ENCODE peak calls at places on chromosomes 4 and X, in six cellular contexts. G is CD4-positive, alpha-beta memory T cell; F is mesendoderm; K is GM23248; Y is SJSA1; D is CD8-positive, alpha-beta T cell. O is an unnamed sample.

GRCh38 chrX:38754102-38754790 is 47.0 kb upstream of the MID1IP1 start:
- DNase-seq in D (peak), K (peak), G (no peak), Y (peak), F (peak), O (peak)

GRCh38 chr4:109996531-109996930 is 83.8 kb downstream of the EGF start:
- DNase-seq in K (no peak), D (no peak), G (no peak), F (no peak), Y (no peak), O (no peak)

GRCh38 chrX:2549874-2550273 is 49.1 kb upstream of the DHRSX start:
- DNase-seq in Y (no peak), D (no peak), G (no peak), F (peak), K (no peak), O (no peak)

GRCh38 chr4:80897537-80898303 is 132.8 kb upstream of the BMP3 start:
- DNase-seq in D (no peak), K (no peak), Y (no peak), F (no peak), G (no peak), O (peak)

GRCh38 chrX:21756785-21757529 is 959 bp downstream of the SMPX start:
- DNase-seq in K (no peak), Y (no peak), F (no peak), D (no peak), G (no peak), O (no peak)

GRCh38 chr4:156779046-156779445 is 192.6 kb downstream of the PDGFC start:
- DNase-seq in D (no peak), G (no peak), Y (peak), F (no peak), K (peak), O (no peak)

GRCh38 chrX:151901821-151902220 is 10.9 kb upstream of the MAGEA4 start:
- DNase-seq in K (peak), G (no peak), Y (no peak), D (no peak), F (peak), O (no peak)

GRCh38 chr4:158644755-158645154 is 26.9 kb downstream of the C4orf46 start:
- DNase-seq in F (no peak), D (no peak), K (peak), Y (no peak), G (no peak), O (no peak)

GRCh38 chr4:2837110-2837903 is 6.3 kb upstream of the ADD1 start:
- DNase-seq in G (no peak), D (no peak), Y (no peak), F (no peak), K (no peak), O (no peak)

GRCh38 chr4:182240161-182241130 is 2.8 kb upstream of the TENM3 start:
- DNase-seq in K (peak), G (no peak), Y (peak), F (peak), D (no peak), O (no peak)

GRCh38 chr4:134072137-134072536 is 129.5 kb downstream of the PABPC4L start:
- DNase-seq in Y (no peak), K (no peak), F (no peak), G (no peak), D (no peak), O (no peak)

GRCh38 chr4:4694296-4694772 is 152.5 kb upstream of the STX18 start:
- DNase-seq in G (no peak), F (peak), D (no peak), Y (peak), K (peak), O (no peak)

GRCh38 chr4:173057442-173057841 is 111.2 kb upstream of the GALNT7 start:
- DNase-seq in D (no peak), F (no peak), G (no peak), K (peak), Y (peak), O (no peak)

GRCh38 chr4:95193391-95194224 is 355.2 kb downstream of the UNC5C start:
- DNase-seq in G (no peak), K (no peak), D (no peak), Y (no peak), F (no peak), O (no peak)

GRCh38 chrX:134713618-134714107 is 55.4 kb upstream of the PLAC1 start:
- DNase-seq in K (no peak), Y (no peak), D (no peak), F (no peak), G (no peak), O (no peak)

GRCh38 chr4:185005209-185005819 is 13.0 kb upstream of the HELT start:
- DNase-seq in K (peak), F (peak), G (peak), Y (peak), D (peak), O (no peak)

GRCh38 chr4:118410143-118410542 is 57.3 kb upstream of the PRSS12 start:
- DNase-seq in F (no peak), Y (peak), K (peak), G (no peak), D (no peak), O (no peak)

GRCh38 chrX:150084474-150085229 is 146.4 kb upstream of the EOLA2 start:
- DNase-seq in K (peak), G (no peak), Y (peak), D (no peak), F (no peak), O (no peak)

GRCh38 chr4:38235338-38235737 is 275.1 kb downstream of the PTTG2 start:
- DNase-seq in D (no peak), Y (no peak), G (no peak), F (no peak), K (peak), O (no peak)

GRCh38 chr4:85967872-85968271 is 392.0 kb downstream of the MAPK10 start:
- DNase-seq in F (no peak), D (no peak), G (no peak), K (peak), Y (no peak), O (no peak)

GRCh38 chr4:105666693-105667092 is 41.8 kb downstream of the INTS12 start:
- DNase-seq in D (no peak), K (peak), F (peak), G (no peak), Y (no peak), O (no peak)

GRCh38 chr4:17347445-17347844 is 164.4 kb downstream of the QDPR start:
- DNase-seq in D (no peak), K (peak), Y (no peak), G (no peak), F (peak), O (no peak)

GRCh38 chr4:31655328-31655727 is 935.2 kb downstream of the PCDH7 start:
- DNase-seq in Y (no peak), D (no peak), F (no peak), G (no peak), K (no peak), O (no peak)

GRCh38 chr4:82681759-82682158 is 116.8 kb downstream of the SCD5 start:
- DNase-seq in G (no peak), Y (no peak), D (no peak), K (peak), F (no peak), O (no peak)

GRCh38 chr4:94244087-94244828 is 36.6 kb downstream of the SMARCAD1 start:
- DNase-seq in Y (no peak), G (no peak), D (no peak), F (no peak), K (no peak), O (no peak)

GRCh38 chrX:41473936-41474725 is 27.0 kb downstream of the NYX start:
- DNase-seq in G (no peak), K (no peak), D (no peak), F (no peak), Y (no peak), O (no peak)

GRCh38 chr4:1644906-1645657 is 39.0 kb downstream of the FAM53A start:
- DNase-seq in D (no peak), F (peak), K (peak), Y (no peak), G (no peak), O (no peak)

GRCh38 chr4:147009875-147010274 is 64.2 kb upstream of the TTC29 start:
- DNase-seq in Y (no peak), G (no peak), F (no peak), D (no peak), K (no peak), O (no peak)

GRCh38 chr4:168541608-168541953 is 44.7 kb downstream of the PALLD start:
- DNase-seq in Y (peak), F (no peak), K (peak), D (no peak), G (no peak), O (no peak)

GRCh38 chr4:13950491-13950890 is 323.0 kb upstream of the BOD1L1 start:
- DNase-seq in F (no peak), Y (no peak), G (no peak), K (no peak), D (no peak), O (no peak)

GRCh38 chrX:105650577-105650976 is 171.8 kb upstream of the NRK start:
- DNase-seq in Y (no peak), G (no peak), F (no peak), D (no peak), K (no peak), O (no peak)

GRCh38 chrX:151564035-151564434 is 560 bp downstream of the PASD1 start:
- DNase-seq in G (no peak), Y (no peak), K (no peak), D (no peak), F (no peak), O (no peak)

GRCh38 chr4:169810325-169811323 is 52.9 kb upstream of the HPF1 start:
- DNase-seq in K (peak), D (peak), F (peak), G (no peak), Y (peak), O (no peak)

GRCh38 chr4:41550308-41550707 is 12.4 kb downstream of the LIMCH1 start:
- DNase-seq in K (no peak), D (no peak), G (no peak), F (no peak), Y (no peak), O (no peak)

GRCh38 chrX:11064851-11065600 is 46.1 kb upstream of the HCCS start:
- DNase-seq in Y (peak), F (peak), D (no peak), K (peak), G (no peak), O (no peak)

GRCh38 chr4:183986645-183987528 is 81.8 kb downstream of the STOX2 start:
- DNase-seq in Y (no peak), D (no peak), F (no peak), G (no peak), K (peak), O (no peak)
- H3K4me3 ChIP-seq in Y (peak), D (no peak), F (no peak), G (no peak), K (peak), O (no peak)

GRCh38 chrX:116009348-116009747 is 161.2 kb upstream of the AGTR2 start:
- DNase-seq in F (no peak), G (no peak), Y (no peak), K (no peak), D (no peak), O (peak)
- H3K4me3 ChIP-seq in F (no peak), G (no peak), Y (no peak), K (no peak), D (no peak), O (no peak)

GRCh38 chr4:120765271-120765985 is 157.1 kb downstream of the PRDM5 start:
- DNase-seq in F (no peak), D (no peak), K (no peak), G (no peak), Y (no peak), O (peak)
- H3K4me3 ChIP-seq in F (no peak), D (no peak), K (no peak), G (no peak), Y (no peak), O (no peak)

GRCh38 chr4:24240655-24241054 is 343.7 kb downstream of the DHX15 start:
- DNase-seq in K (no peak), Y (no peak), D (no peak), F (peak), G (no peak), O (no peak)
- H3K4me3 ChIP-seq in K (no peak), Y (no peak), D (no peak), F (no peak), G (no peak), O (no peak)

GRCh38 chrX:107773906-107774435 is 1.6 kb downstream of the TSC22D3 start:
- DNase-seq in G (no peak), K (no peak), F (no peak), D (no peak), Y (no peak), O (no peak)

GRCh38 chrX:107775734-107776511 is at the start of gene TSC22D3:
- DNase-seq in K (peak), Y (peak), G (peak), F (peak), D (peak), O (peak)

GRCh38 chrX:107776649-107777535 is 641 bp upstream of the NCBP2L start:
- DNase-seq in F (peak), K (peak), Y (peak), D (peak), G (peak), O (no peak)

GRCh38 chrX:107773206-107773605 is 2.4 kb downstream of the TSC22D3 start:
- DNase-seq in G (no peak), K (no peak), Y (no peak), D (no peak), F (peak), O (no peak)

GRCh38 chrX:107775000-107775733 is 420 bp downstream of the TSC22D3 start:
- DNase-seq in F (no peak), G (no peak), D (peak), K (no peak), Y (no peak), O (no peak)
- H3K4me3 ChIP-seq in F (no peak), G (peak), D (peak), K (peak), Y (peak), O (peak)

GRCh38 chr4:123599061-123599919 is 202.7 kb downstream of the SPRY1 start:
- DNase-seq in G (no peak), K (peak), F (no peak), D (no peak), Y (no peak), O (no peak)

GRCh38 chr4:123600921-123601904 is 204.6 kb downstream of the SPRY1 start:
- DNase-seq in Y (no peak), D (no peak), F (no peak), K (no peak), G (no peak), O (no peak)

GRCh38 chr4:123600426-123600825 is 203.8 kb downstream of the SPRY1 start:
- DNase-seq in F (peak), Y (no peak), G (no peak), D (no peak), K (no peak), O (no peak)

GRCh38 chr4:123602007-123602406 is 205.4 kb downstream of the SPRY1 start:
- DNase-seq in G (no peak), D (no peak), Y (no peak), F (no peak), K (no peak), O (no peak)

GRCh38 chr4:123599920-123600394 is 203.4 kb downstream of the SPRY1 start:
- DNase-seq in G (peak), Y (peak), F (peak), D (peak), K (peak), O (peak)
- H3K4me3 ChIP-seq in G (no peak), Y (no peak), F (no peak), D (no peak), K (no peak), O (no peak)

DNA sequence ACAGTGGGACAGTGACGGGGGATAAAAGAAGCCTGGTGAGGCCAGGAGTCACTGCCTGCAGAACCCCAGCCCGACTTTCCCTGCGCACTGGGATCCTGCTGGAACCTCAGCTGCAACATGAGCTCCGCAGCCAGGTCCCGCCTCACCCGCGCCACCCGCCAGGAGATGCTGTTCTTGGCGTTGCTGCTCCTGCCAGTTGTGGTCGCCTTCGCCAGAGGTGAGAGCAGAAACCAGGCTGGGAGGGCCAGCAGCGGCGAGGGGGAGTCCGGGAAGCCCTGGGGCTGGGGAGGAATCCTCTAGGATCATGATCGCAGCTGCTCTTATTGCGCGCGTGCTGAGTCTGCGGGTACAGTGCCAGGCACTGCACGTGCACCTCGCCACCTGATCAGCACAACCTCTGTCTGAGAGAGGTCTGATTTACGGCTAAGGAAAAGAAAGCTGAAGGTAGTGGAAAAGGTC is at the start of gene PF4V1:
- DNase-seq in F (peak), G (no peak), K (peak), D (no peak), Y (no peak), O (peak)
- H3K4me3 ChIP-seq in F (no peak), G (no peak), K (peak), D (no peak), Y (no peak), O (no peak)

DNA sequence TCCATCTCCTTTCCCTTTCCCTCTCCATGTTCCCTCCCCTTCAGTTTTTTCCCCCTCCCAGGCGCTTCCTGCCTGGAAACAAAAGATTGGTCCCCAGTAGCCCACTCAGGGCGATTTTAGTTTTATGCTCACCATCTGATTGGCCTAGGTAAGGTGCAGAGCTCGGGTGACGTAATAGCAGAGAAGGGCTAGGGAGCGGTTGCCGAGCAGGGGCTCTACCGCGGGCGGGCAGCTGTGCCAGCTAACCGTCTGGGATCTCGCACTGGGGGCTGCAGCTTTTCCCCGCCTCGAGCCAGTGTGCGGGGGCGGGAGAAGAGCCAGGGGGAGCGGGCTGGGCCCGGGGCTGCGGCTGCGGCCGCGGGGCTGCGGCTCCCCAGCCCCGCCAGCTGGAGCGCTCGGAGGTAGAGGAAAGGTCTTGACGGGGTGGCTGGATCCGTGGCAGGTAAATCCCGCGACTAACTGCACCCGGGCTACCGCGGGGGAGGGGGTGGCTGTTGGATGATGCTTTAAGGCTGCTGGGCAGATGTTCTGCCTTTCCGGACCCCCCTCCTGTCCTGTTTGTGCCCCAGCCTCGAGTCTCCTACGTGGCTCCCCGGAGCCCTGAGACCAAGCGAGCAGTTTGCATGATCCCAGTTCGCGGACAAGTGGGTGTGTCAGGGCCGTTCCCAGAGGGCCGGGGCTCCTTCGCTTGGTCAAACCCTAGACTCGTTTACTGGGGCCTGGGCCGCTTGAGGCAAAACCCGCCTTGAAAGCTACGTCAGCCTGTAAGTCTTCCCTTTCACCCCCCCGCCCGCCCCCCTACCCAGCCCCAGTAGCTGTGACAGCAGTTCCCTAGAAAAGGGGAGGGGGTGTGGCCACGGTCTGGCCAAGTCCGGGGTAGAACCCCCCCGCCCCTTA is at the start of gene PAK3:
- DNase-seq in F (peak), G (peak), D (peak), Y (peak), K (peak), O (no peak)
- H3K4me3 ChIP-seq in F (peak), G (peak), D (peak), Y (peak), K (peak), O (no peak)

GRCh38 chr4:48906283-48907173 is at the start of gene OCIAD2:
- DNase-seq in D (peak), G (peak), F (peak), Y (peak), K (peak), O (peak)
- H3K4me3 ChIP-seq in D (peak), G (peak), F (peak), Y (peak), K (peak), O (peak)

O was measured in GM06990.